ENCODE peak calls at places on chromosomes 13 and 19, in ten cellular contexts. One of them, this sample, is unnamed.

GRCh38 chr13:33375421-33375820 is 89.9 kb upstream of the STARD13 start:
- DNase-seq in esophagus muscularis mucosa: no peak
- DNase-seq in ovary: no peak
- DNase-seq in lower leg skin: no peak
- DNase-seq in upper lobe of left lung: no peak
- DNase-seq in tibial nerve: no peak
- DNase-seq in thyroid gland: no peak
- DNase-seq in body of pancreas: no peak
- DNase-seq in heart left ventricle: no peak
- DNase-seq in A549: no peak
- DNase-seq in this sample: no peak

GRCh38 chr19:6260912-6261636 is 18.7 kb downstream of the MLLT1 start:
- DNase-seq in esophagus muscularis mucosa: no peak
- DNase-seq in ovary: peak
- DNase-seq in lower leg skin: no peak
- DNase-seq in upper lobe of left lung: no peak
- DNase-seq in tibial nerve: no peak
- DNase-seq in thyroid gland: peak
- DNase-seq in body of pancreas: peak
- DNase-seq in heart left ventricle: no peak
- DNase-seq in A549: peak
- DNase-seq in this sample: no peak

GRCh38 chr13:113816248-113816924 is 47.5 kb downstream of the GAS6 start:
- DNase-seq in esophagus muscularis mucosa: no peak
- DNase-seq in ovary: no peak
- DNase-seq in lower leg skin: no peak
- DNase-seq in upper lobe of left lung: no peak
- DNase-seq in tibial nerve: no peak
- DNase-seq in thyroid gland: no peak
- DNase-seq in body of pancreas: no peak
- DNase-seq in heart left ventricle: no peak
- DNase-seq in A549: no peak
- DNase-seq in this sample: no peak

GRCh38 chr13:112907286-112907685 is 61.7 kb upstream of the MCF2L start:
- DNase-seq in esophagus muscularis mucosa: no peak
- DNase-seq in ovary: no peak
- DNase-seq in lower leg skin: no peak
- DNase-seq in upper lobe of left lung: no peak
- DNase-seq in tibial nerve: no peak
- DNase-seq in thyroid gland: no peak
- DNase-seq in body of pancreas: no peak
- DNase-seq in heart left ventricle: no peak
- DNase-seq in A549: no peak
- DNase-seq in this sample: no peak

GRCh38 chr13:21117104-21117809 is 55.9 kb upstream of the LATS2 start:
- DNase-seq in esophagus muscularis mucosa: no peak
- DNase-seq in ovary: no peak
- DNase-seq in lower leg skin: no peak
- DNase-seq in upper lobe of left lung: no peak
- DNase-seq in tibial nerve: no peak
- DNase-seq in thyroid gland: no peak
- DNase-seq in body of pancreas: no peak
- DNase-seq in heart left ventricle: no peak
- DNase-seq in A549: no peak
- DNase-seq in this sample: no peak

GRCh38 chr13:37889102-37889501 is 19.5 kb upstream of the TRPC4 start:
- DNase-seq in esophagus muscularis mucosa: no peak
- DNase-seq in ovary: no peak
- DNase-seq in lower leg skin: no peak
- DNase-seq in upper lobe of left lung: no peak
- DNase-seq in tibial nerve: no peak
- DNase-seq in thyroid gland: no peak
- DNase-seq in body of pancreas: no peak
- DNase-seq in heart left ventricle: no peak
- DNase-seq in A549: no peak
- DNase-seq in this sample: no peak

GRCh38 chr13:79402679-79403078 is 3.4 kb downstream of the RBM26 start:
- DNase-seq in esophagus muscularis mucosa: no peak
- DNase-seq in ovary: no peak
- DNase-seq in lower leg skin: no peak
- DNase-seq in upper lobe of left lung: no peak
- DNase-seq in tibial nerve: no peak
- DNase-seq in thyroid gland: no peak
- DNase-seq in body of pancreas: no peak
- DNase-seq in heart left ventricle: no peak
- DNase-seq in A549: no peak
- DNase-seq in this sample: no peak

GRCh38 chr19:571127-571974 is 1.0 kb upstream of the BSG start:
- DNase-seq in esophagus muscularis mucosa: no peak
- DNase-seq in ovary: peak
- DNase-seq in lower leg skin: peak
- DNase-seq in upper lobe of left lung: peak
- DNase-seq in tibial nerve: no peak
- DNase-seq in thyroid gland: peak
- DNase-seq in body of pancreas: peak
- DNase-seq in heart left ventricle: no peak
- DNase-seq in A549: no peak
- DNase-seq in this sample: no peak

GRCh38 chr13:45149964-45150363 is 29.7 kb downstream of the GTF2F2 start:
- DNase-seq in esophagus muscularis mucosa: no peak
- DNase-seq in ovary: no peak
- DNase-seq in lower leg skin: no peak
- DNase-seq in upper lobe of left lung: no peak
- DNase-seq in tibial nerve: no peak
- DNase-seq in thyroid gland: no peak
- DNase-seq in body of pancreas: no peak
- DNase-seq in heart left ventricle: no peak
- DNase-seq in A549: no peak
- DNase-seq in this sample: no peak

GRCh38 chr19:1223018-1223855 is 14.6 kb downstream of the CBARP start:
- DNase-seq in esophagus muscularis mucosa: no peak
- DNase-seq in ovary: no peak
- DNase-seq in lower leg skin: no peak
- DNase-seq in upper lobe of left lung: no peak
- DNase-seq in tibial nerve: no peak
- DNase-seq in thyroid gland: no peak
- DNase-seq in body of pancreas: no peak
- DNase-seq in heart left ventricle: no peak
- DNase-seq in A549: no peak
- DNase-seq in this sample: no peak

GRCh38 chr13:47672982-47673670 is 327.9 kb downstream of the SUCLA2 start:
- DNase-seq in esophagus muscularis mucosa: no peak
- DNase-seq in ovary: no peak
- DNase-seq in lower leg skin: no peak
- DNase-seq in upper lobe of left lung: no peak
- DNase-seq in tibial nerve: no peak
- DNase-seq in thyroid gland: no peak
- DNase-seq in body of pancreas: no peak
- DNase-seq in heart left ventricle: peak
- DNase-seq in A549: no peak
- DNase-seq in this sample: no peak

GRCh38 chr13:73991384-73991783 is 142.8 kb downstream of the KLF12 start:
- DNase-seq in esophagus muscularis mucosa: no peak
- DNase-seq in ovary: no peak
- DNase-seq in lower leg skin: no peak
- DNase-seq in upper lobe of left lung: no peak
- DNase-seq in tibial nerve: no peak
- DNase-seq in thyroid gland: no peak
- DNase-seq in body of pancreas: no peak
- DNase-seq in heart left ventricle: no peak
- DNase-seq in A549: no peak
- DNase-seq in this sample: no peak

GRCh38 chr13:64029343-64030093 is 2613.9 kb upstream of the PCDH20 start:
- DNase-seq in esophagus muscularis mucosa: no peak
- DNase-seq in ovary: no peak
- DNase-seq in lower leg skin: no peak
- DNase-seq in upper lobe of left lung: peak
- DNase-seq in tibial nerve: no peak
- DNase-seq in thyroid gland: peak
- DNase-seq in body of pancreas: no peak
- DNase-seq in heart left ventricle: no peak
- DNase-seq in A549: no peak
- DNase-seq in this sample: no peak

GRCh38 chr19:45076029-45076850 is at the start of gene ZNF296:
- DNase-seq in esophagus muscularis mucosa: no peak
- DNase-seq in ovary: peak
- DNase-seq in lower leg skin: peak
- DNase-seq in upper lobe of left lung: peak
- DNase-seq in tibial nerve: peak
- DNase-seq in thyroid gland: peak
- DNase-seq in body of pancreas: peak
- DNase-seq in heart left ventricle: peak
- DNase-seq in A549: peak
- DNase-seq in this sample: no peak

GRCh38 chr13:98581971-98582702 is 5.2 kb upstream of the STK24 start:
- DNase-seq in esophagus muscularis mucosa: no peak
- DNase-seq in ovary: no peak
- DNase-seq in lower leg skin: no peak
- DNase-seq in upper lobe of left lung: peak
- DNase-seq in tibial nerve: no peak
- DNase-seq in thyroid gland: peak
- DNase-seq in body of pancreas: no peak
- DNase-seq in heart left ventricle: no peak
- DNase-seq in A549: no peak
- DNase-seq in this sample: peak

GRCh38 chr19:29516358-29516725 is 9.5 kb upstream of the VSTM2B start:
- DNase-seq in esophagus muscularis mucosa: no peak
- DNase-seq in ovary: no peak
- DNase-seq in lower leg skin: no peak
- DNase-seq in upper lobe of left lung: no peak
- DNase-seq in tibial nerve: no peak
- DNase-seq in thyroid gland: no peak
- DNase-seq in body of pancreas: no peak
- DNase-seq in heart left ventricle: peak
- DNase-seq in A549: no peak
- DNase-seq in this sample: no peak
- TF ChIP-seq POLR2A in esophagus muscularis mucosa: no peak
- TF ChIP-seq POLR2A in ovary: no peak
- TF ChIP-seq POLR2A in lower leg skin: no peak
- TF ChIP-seq POLR2A in upper lobe of left lung: no peak
- TF ChIP-seq POLR2A in tibial nerve: no peak
- TF ChIP-seq POLR2A in thyroid gland: no peak
- TF ChIP-seq POLR2A in body of pancreas: no peak
- TF ChIP-seq POLR2A in heart left ventricle: no peak
- TF ChIP-seq POLR2A in A549: no peak
- TF ChIP-seq POLR2A in this sample: no peak

DNA sequence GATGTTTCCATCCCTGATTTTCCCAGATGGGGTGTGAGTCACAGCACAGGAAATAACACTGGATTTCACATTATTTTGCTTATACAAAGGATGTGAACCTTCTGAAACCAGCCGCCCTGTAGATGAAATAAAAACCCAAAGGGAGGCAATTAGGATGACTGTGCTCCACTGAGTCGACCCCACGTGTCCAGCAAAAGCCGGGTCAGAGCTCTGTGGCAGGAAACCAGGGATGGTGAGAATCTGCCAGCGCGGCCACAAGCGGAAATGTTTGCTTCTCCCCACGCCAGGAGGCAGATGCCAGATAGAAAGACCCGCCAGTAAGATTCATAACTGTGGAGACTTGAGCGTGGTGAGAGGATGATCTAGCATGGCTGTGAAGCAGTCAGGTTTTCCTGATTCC is 764.4 kb downstream of the LIG4 start:
- DNase-seq in esophagus muscularis mucosa: no peak
- DNase-seq in ovary: peak
- DNase-seq in lower leg skin: no peak
- DNase-seq in upper lobe of left lung: no peak
- DNase-seq in tibial nerve: peak
- DNase-seq in thyroid gland: peak
- DNase-seq in body of pancreas: no peak
- DNase-seq in heart left ventricle: peak
- DNase-seq in A549: no peak
- DNase-seq in this sample: peak
- TF ChIP-seq POLR2A in esophagus muscularis mucosa: no peak
- TF ChIP-seq POLR2A in ovary: no peak
- TF ChIP-seq POLR2A in lower leg skin: no peak
- TF ChIP-seq POLR2A in upper lobe of left lung: no peak
- TF ChIP-seq POLR2A in tibial nerve: no peak
- TF ChIP-seq POLR2A in thyroid gland: no peak
- TF ChIP-seq POLR2A in body of pancreas: no peak
- TF ChIP-seq POLR2A in heart left ventricle: no peak
- TF ChIP-seq POLR2A in A549: no peak
- TF ChIP-seq POLR2A in this sample: no peak

GRCh38 chr19:48637948-48638830 is 1.0 kb upstream of the DBP start:
- DNase-seq in esophagus muscularis mucosa: peak
- DNase-seq in ovary: peak
- DNase-seq in lower leg skin: peak
- DNase-seq in upper lobe of left lung: peak
- DNase-seq in tibial nerve: peak
- DNase-seq in thyroid gland: peak
- DNase-seq in body of pancreas: peak
- DNase-seq in heart left ventricle: peak
- DNase-seq in A549: peak
- DNase-seq in this sample: no peak
- TF ChIP-seq POLR2A in esophagus muscularis mucosa: peak
- TF ChIP-seq POLR2A in ovary: peak
- TF ChIP-seq POLR2A in lower leg skin: no peak
- TF ChIP-seq POLR2A in upper lobe of left lung: no peak
- TF ChIP-seq POLR2A in tibial nerve: peak
- TF ChIP-seq POLR2A in thyroid gland: peak
- TF ChIP-seq POLR2A in body of pancreas: peak
- TF ChIP-seq POLR2A in heart left ventricle: no peak
- TF ChIP-seq POLR2A in A549: no peak
- TF ChIP-seq POLR2A in this sample: peak

DNA sequence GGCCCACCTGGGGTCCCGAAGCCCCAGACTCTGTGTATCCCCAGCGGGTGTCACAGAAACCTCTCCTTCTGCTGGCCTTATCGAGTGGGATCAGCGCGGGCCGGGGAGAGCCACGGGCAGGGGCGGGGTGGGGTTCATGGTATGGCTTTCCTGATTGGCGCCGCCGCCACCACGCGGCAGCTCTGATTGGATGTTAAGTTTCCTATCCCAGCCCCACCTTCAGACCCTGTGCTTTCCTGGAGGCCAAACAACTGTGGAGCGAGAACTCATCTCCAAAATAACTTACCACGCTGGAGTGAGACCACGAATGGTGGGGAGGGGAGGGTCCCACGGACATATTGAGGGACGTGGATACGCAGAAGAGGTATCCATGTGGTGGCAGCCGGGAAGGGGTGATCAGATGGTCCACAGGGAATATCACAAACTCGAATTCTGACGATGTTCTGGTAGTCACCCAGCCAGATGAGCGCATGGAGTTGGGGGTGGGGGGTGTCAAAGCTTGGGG is 1.0 kb upstream of the ICAM5 start:
- DNase-seq in esophagus muscularis mucosa: no peak
- DNase-seq in ovary: no peak
- DNase-seq in lower leg skin: no peak
- DNase-seq in upper lobe of left lung: peak
- DNase-seq in tibial nerve: no peak
- DNase-seq in thyroid gland: no peak
- DNase-seq in body of pancreas: no peak
- DNase-seq in heart left ventricle: no peak
- DNase-seq in A549: peak
- DNase-seq in this sample: peak
- TF ChIP-seq POLR2A in esophagus muscularis mucosa: no peak
- TF ChIP-seq POLR2A in ovary: no peak
- TF ChIP-seq POLR2A in lower leg skin: no peak
- TF ChIP-seq POLR2A in upper lobe of left lung: no peak
- TF ChIP-seq POLR2A in tibial nerve: no peak
- TF ChIP-seq POLR2A in thyroid gland: no peak
- TF ChIP-seq POLR2A in body of pancreas: no peak
- TF ChIP-seq POLR2A in heart left ventricle: no peak
- TF ChIP-seq POLR2A in A549: no peak
- TF ChIP-seq POLR2A in this sample: no peak

GRCh38 chr19:34265221-34265650 is 10.9 kb downstream of the GARRE1 start:
- DNase-seq in esophagus muscularis mucosa: no peak
- DNase-seq in ovary: no peak
- DNase-seq in lower leg skin: no peak
- DNase-seq in upper lobe of left lung: no peak
- DNase-seq in tibial nerve: no peak
- DNase-seq in thyroid gland: peak
- DNase-seq in body of pancreas: no peak
- DNase-seq in heart left ventricle: peak
- DNase-seq in A549: no peak
- DNase-seq in this sample: no peak
- TF ChIP-seq POLR2A in esophagus muscularis mucosa: no peak
- TF ChIP-seq POLR2A in ovary: no peak
- TF ChIP-seq POLR2A in lower leg skin: no peak
- TF ChIP-seq POLR2A in upper lobe of left lung: no peak
- TF ChIP-seq POLR2A in tibial nerve: no peak
- TF ChIP-seq POLR2A in thyroid gland: no peak
- TF ChIP-seq POLR2A in body of pancreas: no peak
- TF ChIP-seq POLR2A in heart left ventricle: peak
- TF ChIP-seq POLR2A in A549: no peak
- TF ChIP-seq POLR2A in this sample: no peak

This sample was measured in H54.